ENCODE peak calls at places on chromosomes 4 and X, in four cellular contexts. One of them, this sample, is unnamed.

GRCh38 chrX:51837926-51838325 is 55.5 kb upstream of the MAGED1 start:
- DNase-seq in trophoblast cell: no peak
- DNase-seq in mesenchymal stem cell: peak; percentile 75
- DNase-seq in neuronal stem cell: no peak
- DNase-seq in this sample: peak; percentile 52

GRCh38 chrX:134580947-134581346 is 77.3 kb downstream of the PLAC1 start:
- DNase-seq in trophoblast cell: peak; percentile 23
- DNase-seq in mesenchymal stem cell: no peak
- DNase-seq in neuronal stem cell: no peak
- DNase-seq in this sample: peak; percentile 11

GRCh38 chr4:113739197-113739596 is 22.3 kb downstream of the CAMK2D start:
- DNase-seq in trophoblast cell: no peak
- DNase-seq in mesenchymal stem cell: no peak
- DNase-seq in neuronal stem cell: no peak
- DNase-seq in this sample: no peak

GRCh38 chr4:127630152-127630551 is 2.6 kb upstream of the INTU start:
- DNase-seq in trophoblast cell: no peak
- DNase-seq in mesenchymal stem cell: no peak
- DNase-seq in neuronal stem cell: no peak
- DNase-seq in this sample: no peak

GRCh38 chr4:139419388-139419914 is 34.5 kb upstream of the RAB33B start:
- DNase-seq in trophoblast cell: peak; percentile 84
- DNase-seq in mesenchymal stem cell: peak; percentile 63
- DNase-seq in neuronal stem cell: no peak
- DNase-seq in this sample: peak; percentile 86

GRCh38 chr4:176920694-176921093 is 128.0 kb upstream of the VEGFC start:
- DNase-seq in trophoblast cell: no peak
- DNase-seq in mesenchymal stem cell: peak; percentile 72
- DNase-seq in neuronal stem cell: no peak
- DNase-seq in this sample: peak; percentile 88

GRCh38 chr4:104747635-104748034 is 252.9 kb upstream of the CXXC4 start:
- DNase-seq in trophoblast cell: peak; percentile 55
- DNase-seq in mesenchymal stem cell: peak; percentile 11
- DNase-seq in neuronal stem cell: no peak
- DNase-seq in this sample: no peak

GRCh38 chr4:101200561-101200960 is 146.8 kb downstream of the PPP3CA start:
- DNase-seq in trophoblast cell: peak; percentile 62
- DNase-seq in mesenchymal stem cell: peak; percentile 96
- DNase-seq in neuronal stem cell: no peak
- DNase-seq in this sample: peak; percentile 98

GRCh38 chr4:20383283-20383682 is 131.6 kb downstream of the SLIT2 start:
- DNase-seq in trophoblast cell: peak; percentile 58
- DNase-seq in mesenchymal stem cell: no peak
- DNase-seq in neuronal stem cell: no peak
- DNase-seq in this sample: no peak

GRCh38 chr4:15034071-15034764 is 31.9 kb downstream of the CPEB2 start:
- DNase-seq in trophoblast cell: peak; percentile 94
- DNase-seq in mesenchymal stem cell: peak; percentile 79
- DNase-seq in neuronal stem cell: no peak
- DNase-seq in this sample: peak; percentile 68

GRCh38 chr4:128349921-128350320 is 62.3 kb upstream of the PGRMC2 start:
- DNase-seq in trophoblast cell: peak; percentile 90
- DNase-seq in mesenchymal stem cell: peak; percentile 95
- DNase-seq in neuronal stem cell: no peak
- DNase-seq in this sample: peak; percentile 97

GRCh38 chr4:40055873-40056721 is 553 bp upstream of the N4BP2 start:
- DNase-seq in trophoblast cell: peak; percentile 75
- DNase-seq in mesenchymal stem cell: peak; percentile 93
- DNase-seq in neuronal stem cell: peak; percentile 76
- DNase-seq in this sample: peak; percentile 83

GRCh38 chrX:133983974-133984578 is 1.3 kb downstream of the GPC3 start:
- DNase-seq in trophoblast cell: no peak
- DNase-seq in mesenchymal stem cell: no peak
- DNase-seq in neuronal stem cell: no peak
- DNase-seq in this sample: no peak

DNA sequence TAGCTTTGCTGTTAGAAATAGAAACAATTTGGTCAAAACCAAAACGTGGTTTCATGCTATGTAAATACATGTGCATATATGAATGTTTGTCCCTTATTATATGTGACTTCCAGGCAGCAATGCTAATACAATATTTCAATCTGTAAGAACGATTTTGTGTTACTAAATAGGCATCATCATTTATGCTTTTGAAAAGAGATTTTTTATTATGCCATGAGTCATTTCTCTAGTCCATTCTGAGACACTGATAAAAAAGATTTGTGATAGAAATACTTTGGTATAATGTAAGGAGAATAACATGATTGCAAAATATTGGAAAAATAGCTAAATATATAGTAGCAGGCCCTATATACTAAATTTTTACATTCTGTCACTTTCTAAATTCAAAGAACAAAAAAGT is 28.9 kb downstream of the SYNPO2 start:
- DNase-seq in trophoblast cell: no peak
- DNase-seq in mesenchymal stem cell: no peak
- DNase-seq in neuronal stem cell: no peak
- DNase-seq in this sample: peak; percentile 18
- H3K27ac ChIP-seq in trophoblast cell: no peak overlapping the region
- H3K27ac ChIP-seq in mesenchymal stem cell: peak overlapping the region; percentile 91
- H3K27ac ChIP-seq in neuronal stem cell: no peak overlapping the region
- H3K27ac ChIP-seq in this sample: peak overlapping the region; percentile 64

GRCh38 chr4:53929311-53929710 is 135.1 kb downstream of the CHIC2 start:
- DNase-seq in trophoblast cell: peak; percentile 79
- DNase-seq in mesenchymal stem cell: no peak
- DNase-seq in neuronal stem cell: no peak
- DNase-seq in this sample: peak; percentile 65

GRCh38 chr4:53932784-53933183 is 131.6 kb downstream of the CHIC2 start:
- DNase-seq in trophoblast cell: no peak
- DNase-seq in mesenchymal stem cell: no peak
- DNase-seq in neuronal stem cell: no peak
- DNase-seq in this sample: peak; percentile 99

GRCh38 chr4:53928825-53929224 is 135.6 kb downstream of the CHIC2 start:
- DNase-seq in trophoblast cell: no peak
- DNase-seq in mesenchymal stem cell: peak; percentile 69
- DNase-seq in neuronal stem cell: no peak
- DNase-seq in this sample: peak; percentile 95

GRCh38 chr4:53931423-53932060 is 132.9 kb downstream of the CHIC2 start:
- DNase-seq in trophoblast cell: peak; percentile 92
- DNase-seq in mesenchymal stem cell: no peak
- DNase-seq in neuronal stem cell: no peak
- DNase-seq in this sample: no peak

GRCh38 chr4:53929955-53930798 is 134.2 kb downstream of the CHIC2 start:
- DNase-seq in trophoblast cell: peak; percentile 97
- DNase-seq in mesenchymal stem cell: peak; percentile 87
- DNase-seq in neuronal stem cell: peak; percentile 44
- DNase-seq in this sample: peak; percentile 93
- H4K91ac ChIP-seq in trophoblast cell: peak overlapping the region; percentile 25
- H4K91ac ChIP-seq in mesenchymal stem cell: no peak overlapping the region
- H4K91ac ChIP-seq in neuronal stem cell: no peak overlapping the region
- H4K91ac ChIP-seq in this sample: peak overlapping the region; percentile 42

GRCh38 chr4:3341760-3342159 is 48.9 kb downstream of the RGS12 start:
- DNase-seq in trophoblast cell: no peak
- DNase-seq in mesenchymal stem cell: no peak
- DNase-seq in neuronal stem cell: no peak
- DNase-seq in this sample: no peak

GRCh38 chr4:3340703-3341088 is 47.9 kb downstream of the RGS12 start:
- DNase-seq in trophoblast cell: no peak
- DNase-seq in mesenchymal stem cell: no peak
- DNase-seq in neuronal stem cell: no peak
- DNase-seq in this sample: no peak

GRCh38 chr4:3344104-3344503 is 51.3 kb downstream of the RGS12 start:
- DNase-seq in trophoblast cell: no peak
- DNase-seq in mesenchymal stem cell: no peak
- DNase-seq in neuronal stem cell: no peak
- DNase-seq in this sample: no peak

GRCh38 chr4:3343358-3343757 is 50.5 kb downstream of the RGS12 start:
- DNase-seq in trophoblast cell: no peak
- DNase-seq in mesenchymal stem cell: no peak
- DNase-seq in neuronal stem cell: no peak
- DNase-seq in this sample: no peak

GRCh38 chr4:3342182-3342854 is 49.5 kb downstream of the RGS12 start:
- DNase-seq in trophoblast cell: no peak
- DNase-seq in mesenchymal stem cell: peak; percentile 56
- DNase-seq in neuronal stem cell: no peak
- DNase-seq in this sample: peak; percentile 95
- H3K27ac ChIP-seq in trophoblast cell: no peak overlapping the region
- H3K27ac ChIP-seq in mesenchymal stem cell: no peak overlapping the region
- H3K27ac ChIP-seq in neuronal stem cell: no peak overlapping the region
- H3K27ac ChIP-seq in this sample: peak overlapping the region; percentile 56

DNA sequence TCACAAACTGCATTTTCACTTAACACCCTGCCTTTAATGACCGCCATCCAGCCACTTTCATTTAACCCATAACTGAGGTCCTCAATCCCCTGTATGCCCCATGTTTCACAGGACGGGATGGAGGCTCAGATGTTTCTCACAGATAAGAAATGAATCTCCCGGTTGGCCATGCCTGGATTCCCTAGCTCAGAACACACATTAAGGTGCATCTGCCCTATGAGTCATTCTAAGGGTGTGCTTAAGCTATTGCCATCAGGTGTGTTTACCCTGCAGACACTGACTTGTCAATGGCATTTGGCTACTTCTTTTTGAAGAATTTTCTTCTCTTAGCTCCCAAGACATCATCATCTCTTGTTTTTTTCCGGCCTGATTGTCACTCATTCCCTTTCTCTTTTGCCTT is 222.6 kb upstream of the SMIM31 start:
- DNase-seq in trophoblast cell: no peak
- DNase-seq in mesenchymal stem cell: no peak
- DNase-seq in neuronal stem cell: no peak
- DNase-seq in this sample: no peak
- H4K91ac ChIP-seq in trophoblast cell: no peak overlapping the region
- H4K91ac ChIP-seq in mesenchymal stem cell: no peak overlapping the region
- H4K91ac ChIP-seq in neuronal stem cell: no peak overlapping the region
- H4K91ac ChIP-seq in this sample: no peak overlapping the region

GRCh38 chr4:3108211-3108610 is 33.7 kb downstream of the HTT start:
- DNase-seq in trophoblast cell: peak; percentile 55
- DNase-seq in mesenchymal stem cell: peak; percentile 72
- DNase-seq in neuronal stem cell: no peak
- DNase-seq in this sample: peak; percentile 37
- H3K27ac ChIP-seq in trophoblast cell: no peak overlapping the region
- H3K27ac ChIP-seq in mesenchymal stem cell: no peak overlapping the region
- H3K27ac ChIP-seq in neuronal stem cell: no peak overlapping the region
- H3K27ac ChIP-seq in this sample: no peak overlapping the region

GRCh38 chr4:181949704-181950312 is 293.4 kb upstream of the TENM3 start:
- DNase-seq in trophoblast cell: no peak
- DNase-seq in mesenchymal stem cell: no peak
- DNase-seq in neuronal stem cell: no peak
- DNase-seq in this sample: no peak

GRCh38 chr4:181938641-181939040 is 304.6 kb upstream of the TENM3 start:
- DNase-seq in trophoblast cell: no peak
- DNase-seq in mesenchymal stem cell: no peak
- DNase-seq in neuronal stem cell: no peak
- DNase-seq in this sample: no peak

GRCh38 chr4:181939199-181939945 is 303.8 kb upstream of the TENM3 start:
- DNase-seq in trophoblast cell: peak; percentile 27
- DNase-seq in mesenchymal stem cell: no peak
- DNase-seq in neuronal stem cell: no peak
- DNase-seq in this sample: peak; percentile 51

GRCh38 chr4:181946902-181947301 is 296.3 kb upstream of the TENM3 start:
- DNase-seq in trophoblast cell: no peak
- DNase-seq in mesenchymal stem cell: peak; percentile 28
- DNase-seq in neuronal stem cell: no peak
- DNase-seq in this sample: peak; percentile 58

GRCh38 chr4:181944527-181944926 is 298.7 kb upstream of the TENM3 start:
- DNase-seq in trophoblast cell: no peak
- DNase-seq in mesenchymal stem cell: no peak
- DNase-seq in neuronal stem cell: no peak
- DNase-seq in this sample: no peak
- H4K91ac ChIP-seq in trophoblast cell: no peak overlapping the region
- H4K91ac ChIP-seq in mesenchymal stem cell: no peak overlapping the region
- H4K91ac ChIP-seq in neuronal stem cell: no peak overlapping the region
- H4K91ac ChIP-seq in this sample: no peak overlapping the region

This sample was measured in IMR-90.